ENCODE peak calls at places on chromosomes 1 and 21, in seven cellular contexts. O is neural progenitor cell; C is body of pancreas; G is IMR-90; M is CD8-positive, alpha-beta T cell; T is PC-3; X is NT2/D1. S is an unnamed sample.

GRCh38 chr1:7899741-7900140 is 40.9 kb downstream of the TNFRSF9 start:
- DNase-seq in O (no peak), C (no peak), G (peak; percentile 66), M (no peak), T (peak; percentile 55), X (no peak), S (peak; percentile 66)

GRCh38 chr1:67679691-67680090 is 5.3 kb upstream of the GADD45A start:
- DNase-seq in O (no peak), C (no peak), G (peak; percentile 48), M (no peak), T (peak; percentile 81), X (no peak), S (peak; percentile 95)

GRCh38 chr1:113101588-113101987 is 28.6 kb downstream of the LRIG2 start:
- DNase-seq in O (no peak), C (no peak), G (peak; percentile 60), M (no peak), T (peak; percentile 41), X (no peak), S (peak; percentile 73)

GRCh38 chr21:44701541-44701940 is 4.6 kb downstream of the KRTAP10-12 start:
- DNase-seq in O (no peak), C (no peak), G (no peak), M (no peak), T (no peak), X (no peak), S (no peak)

GRCh38 chr1:1432951-1433803 is 2.3 kb upstream of the VWA1 start:
- DNase-seq in O (peak; percentile 88), C (peak; percentile 93), G (no peak), M (no peak), T (peak; percentile 96), X (no peak), S (peak; percentile 62)

GRCh38 chr1:241972703-241973375 is 15.3 kb downstream of the BECN2 start:
- DNase-seq in O (peak; percentile 74), C (no peak), G (no peak), M (no peak), T (no peak), X (peak; percentile 85), S (no peak)

GRCh38 chr1:47184090-47184735 is 5.6 kb downstream of the PDZK1IP1 start:
- DNase-seq in O (no peak), C (no peak), G (no peak), M (no peak), T (no peak), X (no peak), S (no peak)

GRCh38 chr1:186974774-186975181 is 146.0 kb downstream of the PLA2G4A start:
- DNase-seq in O (no peak), C (no peak), G (peak; percentile 99), M (no peak), T (peak; percentile 75), X (no peak), S (peak; percentile 98)

GRCh38 chr1:24725209-24725651 is 20.0 kb upstream of the CLIC4 start:
- DNase-seq in O (peak; percentile 73), C (no peak), G (peak; percentile 54), M (no peak), T (peak; percentile 55), X (no peak), S (no peak)

GRCh38 chr1:189682591-189682990 is 795.1 kb downstream of the BRINP3 start:
- DNase-seq in O (no peak), C (no peak), G (no peak), M (no peak), T (no peak), X (no peak), S (no peak)

GRCh38 chr1:231629132-231629531 is 2.5 kb downstream of the DISC1 start:
- DNase-seq in O (no peak), C (peak; percentile 15), G (no peak), M (no peak), T (no peak), X (no peak), S (peak; percentile 81)

GRCh38 chr1:54172614-54173312 is 20.0 kb upstream of the CDCP2 start:
- DNase-seq in O (no peak), C (no peak), G (peak; percentile 45), M (no peak), T (no peak), X (no peak), S (peak; percentile 26)

GRCh38 chr1:170734412-170735175 is 70.7 kb downstream of the PRRX1 start:
- DNase-seq in O (no peak), C (no peak), G (peak; percentile 74), M (no peak), T (peak; percentile 26), X (no peak), S (no peak)

GRCh38 chr1:11485191-11485590 is 6.2 kb downstream of the DISP3 start:
- DNase-seq in O (no peak), C (peak; percentile 9), G (no peak), M (no peak), T (no peak), X (no peak), S (no peak)

GRCh38 chr1:209797978-209798639 is 7.8 kb downstream of the IRF6 start:
- DNase-seq in O (no peak), C (no peak), G (no peak), M (no peak), T (peak; percentile 25), X (no peak), S (peak; percentile 60)

GRCh38 chr1:35079003-35079930 is at the start of gene ZMYM1:
- DNase-seq in O (peak; percentile 94), C (peak; percentile 86), G (peak; percentile 83), M (peak; percentile 79), T (peak; percentile 80), X (peak; percentile 96), S (peak; percentile 76)

GRCh38 chr1:25697426-25698220 is 81.0 kb downstream of the MAN1C1 start:
- DNase-seq in O (no peak), C (no peak), G (no peak), M (peak; percentile 27), T (no peak), X (no peak), S (peak; percentile 94)

GRCh38 chr1:26278303-26278702 is 1.6 kb upstream of the SH3BGRL3 start:
- DNase-seq in O (no peak), C (no peak), G (peak; percentile 77), M (no peak), T (peak; percentile 92), X (no peak), S (peak; percentile 95)

GRCh38 chr1:6612641-6613360 is 730 bp upstream of the PHF13 start:
- DNase-seq in O (peak; percentile 65), C (peak; percentile 58), G (peak; percentile 39), M (no peak), T (peak; percentile 94), X (no peak), S (peak; percentile 56)

GRCh38 chr1:6279066-6279465 is 18.2 kb upstream of the GPR153 start:
- DNase-seq in O (no peak), C (no peak), G (no peak), M (no peak), T (no peak), X (no peak), S (no peak)

GRCh38 chr1:68281946-68282615 is 49.8 kb upstream of the WLS start:
- DNase-seq in O (no peak), C (no peak), G (no peak), M (no peak), T (no peak), X (no peak), S (no peak)

GRCh38 chr21:41827951-41828883 is 50.9 kb downstream of the PRDM15 start:
- DNase-seq in O (no peak), C (no peak), G (no peak), M (no peak), T (no peak), X (no peak), S (no peak)

GRCh38 chr1:238951809-238952208 is 434.6 kb upstream of the CHRM3 start:
- DNase-seq in O (peak; percentile 39), C (peak; percentile 57), G (peak; percentile 33), M (no peak), T (peak; percentile 81), X (peak; percentile 18), S (peak; percentile 60)

DNA sequence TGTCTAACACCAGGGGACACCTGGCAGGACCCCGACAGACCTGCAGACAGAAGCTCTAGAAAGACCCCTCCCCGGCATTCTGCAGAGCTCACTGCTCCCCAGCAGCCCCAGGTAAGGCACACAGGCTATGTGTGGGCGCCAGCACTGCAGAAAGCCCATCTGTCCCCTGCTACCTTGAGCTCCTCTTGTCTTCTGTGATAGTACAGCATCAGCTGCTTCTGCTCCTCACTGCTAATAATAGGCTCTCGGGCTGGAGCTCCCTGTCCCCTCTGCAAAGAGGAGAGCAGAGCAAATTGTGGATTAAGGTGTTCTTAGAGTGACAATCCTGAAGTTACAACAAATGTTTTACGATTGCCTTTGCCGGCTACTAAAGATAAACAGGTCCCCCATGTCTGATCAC is 10.1 kb downstream of the CFAP298 start:
- DNase-seq in O (no peak), C (no peak), G (no peak), M (no peak), T (no peak), X (no peak), S (no peak)
- H3K4me3 ChIP-seq in O (no peak overlapping the region), C (no peak overlapping the region), G (no peak overlapping the region), M (no peak overlapping the region), T (no peak overlapping the region), X (no peak overlapping the region), S (no peak overlapping the region)

DNA sequence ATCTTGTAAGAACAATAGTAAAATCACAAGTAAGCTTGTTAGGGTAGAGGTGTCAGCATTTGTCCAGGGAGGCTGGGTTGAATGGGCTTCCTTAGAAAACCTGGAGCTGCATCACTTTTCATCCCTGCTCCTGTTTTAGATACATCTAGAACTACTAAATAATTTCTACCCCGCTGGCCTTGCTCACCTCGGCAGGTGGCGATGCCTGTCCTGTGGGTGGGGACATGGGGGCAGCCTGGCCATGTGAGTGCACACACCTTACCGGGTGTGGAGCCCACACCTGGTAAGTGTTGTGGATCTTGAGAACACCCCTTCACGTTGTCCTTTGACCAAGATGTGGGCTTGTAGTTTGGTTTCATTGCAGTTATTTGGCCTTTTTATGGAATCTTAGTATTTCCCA is 29.7 kb downstream of the URB2 start:
- DNase-seq in O (no peak), C (no peak), G (no peak), M (no peak), T (no peak), X (no peak), S (no peak)
- H3K36me3 ChIP-seq in O (peaks cover 5% of the 10 kb centered on the region), C (no peaks in the 10 kb centered on the region), G (peaks cover 26% of the 10 kb centered on the region), M (peaks cover 19% of the 10 kb centered on the region), T (peaks cover 64% of the 10 kb centered on the region), X (peaks cover 95% of the 10 kb centered on the region), S (peaks cover 9% of the 10 kb centered on the region)

GRCh38 chr1:19468397-19468956 is 16.9 kb downstream of the CAPZB start:
- DNase-seq in O (no peak), C (peak; percentile 30), G (no peak), M (peak; percentile 68), T (no peak), X (no peak), S (peak; percentile 70)
- H3K4me3 ChIP-seq in O (no peak overlapping the region), C (no peak overlapping the region), G (no peak overlapping the region), M (peak overlapping the region; percentile 41), T (no peak overlapping the region), X (no peak overlapping the region), S (no peak overlapping the region)

GRCh38 chr1:200988693-200989092 is 34.8 kb downstream of the KIF21B start:
- DNase-seq in O (no peak), C (no peak), G (no peak), M (no peak), T (no peak), X (no peak), S (no peak)

GRCh38 chr1:200990114-200990513 is 33.4 kb downstream of the KIF21B start:
- DNase-seq in O (no peak), C (no peak), G (no peak), M (no peak), T (no peak), X (no peak), S (no peak)

GRCh38 chr1:200991039-200991698 is 32.3 kb downstream of the KIF21B start:
- DNase-seq in O (no peak), C (no peak), G (no peak), M (no peak), T (no peak), X (no peak), S (no peak)

GRCh38 chr1:200992382-200993101 is 31.0 kb downstream of the KIF21B start:
- DNase-seq in O (no peak), C (no peak), G (no peak), M (no peak), T (no peak), X (no peak), S (no peak)

GRCh38 chr1:200989337-200989736 is 34.2 kb downstream of the KIF21B start:
- DNase-seq in O (no peak), C (no peak), G (no peak), M (no peak), T (no peak), X (no peak), S (no peak)
- H3K36me3 ChIP-seq in O (no peaks in the 10 kb centered on the region), C (no peaks in the 10 kb centered on the region), G (no peaks in the 10 kb centered on the region), M (peaks cover 77% of the 10 kb centered on the region), T (no peaks in the 10 kb centered on the region), X (peaks cover 21% of the 10 kb centered on the region), S (peaks cover 4% of the 10 kb centered on the region)

S was measured in bronchial epithelial cell.